ENCODE peak calls at places on chromosomes 11 and 22, in nine cellular contexts. W is SW480; Z is tibial nerve; O is activated CD4-positive, alpha-beta T cell treated with anti-CD3 and anti-CD28 coated beads for 24 hours; M is left colon; U is AG20443; D is neuronal stem cell; C is activated T-helper 1 cell treated with anti-CD3 and anti-CD28 coated beads, Interleukin-2, amount 50 U/mL, for 16 hours; A is activated CD8-positive, alpha-beta memory T cell treated with anti-CD3 and anti-CD28 coated beads for 1 hour. S is an unnamed sample.

GRCh38 chr11:76673164-76674142 is 2.9 kb upstream of the LRRC32 start:
- DNase-seq in A (no peak), C (no peak), M (no peak), W (no peak), Z (no peak), D (no peak), U (no peak), O (no peak), S (no peak)

GRCh38 chr11:102810943-102811528 is 13.1 kb upstream of the MMP1 start:
- DNase-seq in C (no peak), O (no peak), D (no peak), U (peak), A (no peak), Z (no peak), M (no peak), W (peak), S (no peak)

GRCh38 chr11:109968299-109968698 is 124.9 kb upstream of the ZC3H12C start:
- DNase-seq in Z (no peak), U (no peak), M (no peak), D (no peak), O (no peak), C (no peak), A (no peak), W (no peak), S (no peak)

GRCh38 chr11:47586043-47586442 is 435 bp upstream of the FAM180B start:
- DNase-seq in Z (no peak), U (no peak), M (no peak), D (no peak), A (no peak), O (no peak), W (no peak), C (no peak), S (peak)

GRCh38 chr11:3222003-3222855 is 3.6 kb upstream of the MRGPRG start:
- DNase-seq in Z (no peak), D (no peak), M (no peak), U (peak), O (no peak), A (no peak), C (no peak), W (no peak), S (peak)

GRCh38 chr11:117217141-117217609 is 14.7 kb downstream of the PCSK7 start:
- DNase-seq in W (no peak), C (no peak), D (no peak), U (peak), M (no peak), A (no peak), O (no peak), Z (no peak), S (no peak)

GRCh38 chr22:40720538-40721256 is 41.4 kb downstream of the MCHR1 start:
- DNase-seq in U (peak), D (no peak), M (no peak), A (no peak), O (no peak), Z (no peak), C (no peak), W (no peak), S (no peak)

GRCh38 chr11:26951849-26952515 is 41.9 kb upstream of the FIBIN start:
- DNase-seq in O (no peak), W (no peak), C (no peak), U (peak), D (no peak), M (no peak), A (no peak), Z (no peak), S (no peak)

GRCh38 chr11:111851636-111852035 is 19.7 kb downstream of the ALG9 start:
- DNase-seq in A (no peak), U (peak), M (no peak), D (no peak), W (peak), Z (no peak), O (no peak), C (no peak), S (no peak)

GRCh38 chr22:19942071-19942885 is 660 bp upstream of the TXNRD2 start:
- DNase-seq in O (no peak), C (no peak), W (no peak), D (no peak), Z (peak), A (no peak), M (no peak), U (peak), S (peak)

GRCh38 chr11:10605941-10606381 is 37.5 kb upstream of the LYVE1 start:
- DNase-seq in Z (peak), W (no peak), O (no peak), M (peak), U (peak), D (no peak), A (no peak), C (no peak), S (peak)